ENCODE peak calls at places on chromosomes 12 and 14, in five cellular contexts. One of them, this sample, is unnamed. For H3K36me3, the result is how much of the 10 kb centered on the place peaks cover.

GRCh38 chr14:52360831-52361230 is 46.7 kb downstream of the PTGER2 start:
- DNase-seq in hepatocyte: peak
- DNase-seq in K562: no peak
- DNase-seq in CD8-positive, alpha-beta T cell: no peak
- DNase-seq in adrenal gland: no peak
- DNase-seq in this sample: no peak

GRCh38 chr12:122079532-122080081 is 1.1 kb downstream of the MLXIP start:
- DNase-seq in adrenal gland: no peak
- DNase-seq in K562: no peak
- DNase-seq in hepatocyte: no peak
- DNase-seq in CD8-positive, alpha-beta T cell: no peak
- DNase-seq in this sample: no peak

GRCh38 chr12:122327494-122328385 is 61.4 kb upstream of the VPS33A start:
- DNase-seq in hepatocyte: peak
- DNase-seq in CD8-positive, alpha-beta T cell: no peak
- DNase-seq in K562: no peak
- DNase-seq in adrenal gland: no peak
- DNase-seq in this sample: no peak

GRCh38 chr14:55388160-55388559 is 23.5 kb downstream of the ATG14 start:
- DNase-seq in adrenal gland: no peak
- DNase-seq in hepatocyte: no peak
- DNase-seq in CD8-positive, alpha-beta T cell: no peak
- DNase-seq in K562: no peak
- DNase-seq in this sample: no peak

GRCh38 chr12:73072214-73072613 is 800.0 kb downstream of the TRHDE start:
- DNase-seq in CD8-positive, alpha-beta T cell: no peak
- DNase-seq in K562: no peak
- DNase-seq in adrenal gland: no peak
- DNase-seq in hepatocyte: no peak
- DNase-seq in this sample: no peak

GRCh38 chr12:114405449-114406271 is at the start of gene TBX5:
- DNase-seq in CD8-positive, alpha-beta T cell: no peak
- DNase-seq in adrenal gland: no peak
- DNase-seq in hepatocyte: peak
- DNase-seq in K562: no peak
- DNase-seq in this sample: no peak

GRCh38 chr14:101123639-101124525 is 220.4 kb upstream of the RTL1 start:
- DNase-seq in K562: no peak
- DNase-seq in CD8-positive, alpha-beta T cell: no peak
- DNase-seq in hepatocyte: no peak
- DNase-seq in adrenal gland: no peak
- DNase-seq in this sample: no peak

GRCh38 chr12:121288941-121289340 is 7.6 kb downstream of the CAMKK2 start:
- DNase-seq in hepatocyte: no peak
- DNase-seq in K562: no peak
- DNase-seq in CD8-positive, alpha-beta T cell: no peak
- DNase-seq in adrenal gland: peak
- DNase-seq in this sample: no peak

GRCh38 chr14:92259613-92260357 is 63.2 kb upstream of the SLC24A4 start:
- DNase-seq in K562: no peak
- DNase-seq in hepatocyte: no peak
- DNase-seq in CD8-positive, alpha-beta T cell: no peak
- DNase-seq in adrenal gland: peak
- DNase-seq in this sample: peak

GRCh38 chr14:46550836-46551235 is 100.7 kb downstream of the RPL10L start:
- DNase-seq in K562: no peak
- DNase-seq in adrenal gland: no peak
- DNase-seq in hepatocyte: no peak
- DNase-seq in CD8-positive, alpha-beta T cell: no peak
- DNase-seq in this sample: no peak

GRCh38 chr12:76303365-76303764 is 44.9 kb downstream of the BBS10 start:
- DNase-seq in CD8-positive, alpha-beta T cell: no peak
- DNase-seq in hepatocyte: no peak
- DNase-seq in adrenal gland: no peak
- DNase-seq in K562: no peak
- DNase-seq in this sample: no peak

GRCh38 chr12:6233121-6233971 is 33.1 kb downstream of the CD9 start:
- DNase-seq in hepatocyte: no peak
- DNase-seq in adrenal gland: peak
- DNase-seq in CD8-positive, alpha-beta T cell: no peak
- DNase-seq in K562: no peak
- DNase-seq in this sample: no peak

GRCh38 chr14:58281969-58282368 is 16.4 kb upstream of the ARID4A start:
- DNase-seq in adrenal gland: no peak
- DNase-seq in CD8-positive, alpha-beta T cell: no peak
- DNase-seq in K562: no peak
- DNase-seq in hepatocyte: no peak
- DNase-seq in this sample: no peak

GRCh38 chr14:54866588-54866987 is 36.0 kb downstream of the GCH1 start:
- DNase-seq in adrenal gland: no peak
- DNase-seq in hepatocyte: no peak
- DNase-seq in CD8-positive, alpha-beta T cell: no peak
- DNase-seq in K562: peak
- DNase-seq in this sample: no peak

GRCh38 chr12:2580821-2581220 is 213.9 kb upstream of the FKBP4 start:
- DNase-seq in adrenal gland: no peak
- DNase-seq in K562: no peak
- DNase-seq in CD8-positive, alpha-beta T cell: no peak
- DNase-seq in hepatocyte: no peak
- DNase-seq in this sample: no peak

GRCh38 chr12:21573733-21574358 is 30.8 kb downstream of the GYS2 start:
- DNase-seq in K562: no peak
- DNase-seq in adrenal gland: no peak
- DNase-seq in CD8-positive, alpha-beta T cell: no peak
- DNase-seq in hepatocyte: no peak
- DNase-seq in this sample: no peak

GRCh38 chr12:126895946-126896520 is 1370.9 kb upstream of the TMEM132C start:
- DNase-seq in adrenal gland: no peak
- DNase-seq in hepatocyte: no peak
- DNase-seq in K562: no peak
- DNase-seq in CD8-positive, alpha-beta T cell: no peak
- DNase-seq in this sample: no peak

DNA sequence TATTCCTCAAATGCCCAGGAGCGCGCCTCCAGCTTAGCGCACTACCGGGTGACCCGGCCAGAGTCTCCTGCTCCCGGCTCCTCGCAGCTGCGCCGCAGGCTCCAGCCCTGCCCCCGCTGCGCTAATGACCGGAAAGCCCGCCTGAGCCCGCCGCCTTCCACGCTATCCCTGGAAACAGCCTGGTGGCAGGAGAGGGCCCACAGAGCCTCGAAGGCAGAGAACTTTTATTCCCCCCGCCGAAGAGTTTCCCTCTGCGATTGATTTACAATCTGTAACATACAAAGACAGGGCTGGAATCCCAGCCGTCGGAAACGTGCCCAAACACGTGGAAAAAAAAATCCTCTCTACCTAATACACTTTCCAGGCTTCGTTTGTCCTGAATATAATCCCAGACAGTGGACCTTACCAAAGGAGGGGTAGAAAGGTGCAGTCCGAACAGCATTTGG is 1.5 kb downstream of the COL2A1 start:
- DNase-seq in K562: no peak
- DNase-seq in hepatocyte: peak
- DNase-seq in adrenal gland: no peak
- DNase-seq in CD8-positive, alpha-beta T cell: no peak
- DNase-seq in this sample: no peak
- H3K4me3 ChIP-seq in K562: no peak
- H3K4me3 ChIP-seq in hepatocyte: no peak
- H3K4me3 ChIP-seq in adrenal gland: no peak
- H3K4me3 ChIP-seq in CD8-positive, alpha-beta T cell: no peak
- H3K4me3 ChIP-seq in this sample: no peak

DNA sequence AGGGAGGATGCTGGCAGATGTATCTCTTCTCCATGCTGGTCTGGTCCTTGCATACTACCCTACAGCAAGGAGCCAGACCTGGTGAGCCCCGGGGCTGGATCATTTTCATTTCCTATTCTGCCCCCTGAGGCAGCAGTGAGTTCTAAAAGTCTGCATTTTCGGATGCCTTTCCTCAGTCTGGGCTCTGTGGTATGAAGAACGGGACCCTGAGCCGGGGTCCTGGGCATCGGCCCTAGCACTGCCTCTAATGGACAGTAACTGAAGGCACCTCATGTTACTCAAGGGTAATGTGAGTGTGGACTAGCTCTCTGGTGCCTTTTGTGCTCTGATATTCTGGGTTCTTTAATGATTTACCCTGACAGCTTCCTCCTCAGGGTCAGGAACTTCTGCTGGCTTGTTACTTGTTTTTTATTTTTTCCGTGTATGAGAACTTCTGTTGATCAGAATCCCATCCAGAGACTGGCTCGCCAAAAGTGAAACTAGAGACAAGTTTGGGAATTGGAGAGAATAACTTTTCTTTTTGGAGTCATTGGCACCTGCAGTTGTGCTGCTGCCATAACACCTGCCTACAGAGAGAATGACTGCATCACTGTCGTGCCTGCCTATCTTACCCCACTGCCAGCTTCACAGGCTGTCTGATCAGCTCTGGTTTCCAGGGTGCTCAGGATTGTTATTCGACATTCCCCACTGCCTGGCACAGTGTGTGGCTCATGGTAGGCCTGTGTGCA is 62.3 kb downstream of the SUSD6 start:
- DNase-seq in K562: no peak
- DNase-seq in hepatocyte: no peak
- DNase-seq in adrenal gland: no peak
- DNase-seq in CD8-positive, alpha-beta T cell: no peak
- DNase-seq in this sample: no peak
- TF ChIP-seq CTCF in K562: no peak
- TF ChIP-seq CTCF in hepatocyte: no peak
- TF ChIP-seq CTCF in adrenal gland: peak
- TF ChIP-seq CTCF in CD8-positive, alpha-beta T cell: no peak
- TF ChIP-seq CTCF in this sample: peak

DNA sequence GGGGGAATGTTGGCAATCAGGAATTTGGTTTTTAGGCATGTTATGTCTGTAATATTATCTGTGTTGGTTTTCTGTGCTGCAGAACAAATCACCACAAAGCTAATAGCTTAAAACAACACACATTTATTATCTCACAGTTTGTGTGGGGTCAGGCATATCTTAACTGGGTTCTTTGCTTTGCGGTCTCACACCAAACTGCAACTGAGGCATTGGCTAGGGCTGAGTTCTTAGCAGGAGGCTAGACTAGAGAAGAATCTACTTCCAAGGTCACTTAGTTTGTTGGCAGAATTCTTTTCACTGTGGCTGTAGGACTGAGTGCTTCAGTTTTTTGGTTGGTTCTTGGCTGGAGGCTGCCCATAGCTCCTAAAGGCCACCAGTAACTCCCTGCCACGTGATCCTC is 21.5 kb downstream of the ATF1 start:
- DNase-seq in K562: no peak
- DNase-seq in adrenal gland: no peak
- DNase-seq in hepatocyte: no peak
- DNase-seq in CD8-positive, alpha-beta T cell: no peak
- DNase-seq in this sample: no peak
- H3K36me3 ChIP-seq in K562: under half
- H3K36me3 ChIP-seq in adrenal gland: under half
- H3K36me3 ChIP-seq in hepatocyte: under half
- H3K36me3 ChIP-seq in CD8-positive, alpha-beta T cell: under half
- H3K36me3 ChIP-seq in this sample: under half

GRCh38 chr14:75577724-75578098 is 709 bp upstream of the FLVCR2 start:
- DNase-seq in K562: peak
- DNase-seq in hepatocyte: peak
- DNase-seq in adrenal gland: peak
- DNase-seq in CD8-positive, alpha-beta T cell: peak
- DNase-seq in this sample: peak

GRCh38 chr14:75578099-75578785 is at the start of gene FLVCR2:
- DNase-seq in CD8-positive, alpha-beta T cell: no peak
- DNase-seq in hepatocyte: peak
- DNase-seq in K562: peak
- DNase-seq in adrenal gland: peak
- DNase-seq in this sample: peak

GRCh38 chr14:75577090-75577489 is 1.3 kb upstream of the FLVCR2 start:
- DNase-seq in CD8-positive, alpha-beta T cell: no peak
- DNase-seq in adrenal gland: no peak
- DNase-seq in hepatocyte: no peak
- DNase-seq in K562: no peak
- DNase-seq in this sample: peak

GRCh38 chr14:75579882-75580281 is 1.5 kb downstream of the FLVCR2 start:
- DNase-seq in CD8-positive, alpha-beta T cell: no peak
- DNase-seq in adrenal gland: peak
- DNase-seq in K562: no peak
- DNase-seq in hepatocyte: no peak
- DNase-seq in this sample: no peak

DNA sequence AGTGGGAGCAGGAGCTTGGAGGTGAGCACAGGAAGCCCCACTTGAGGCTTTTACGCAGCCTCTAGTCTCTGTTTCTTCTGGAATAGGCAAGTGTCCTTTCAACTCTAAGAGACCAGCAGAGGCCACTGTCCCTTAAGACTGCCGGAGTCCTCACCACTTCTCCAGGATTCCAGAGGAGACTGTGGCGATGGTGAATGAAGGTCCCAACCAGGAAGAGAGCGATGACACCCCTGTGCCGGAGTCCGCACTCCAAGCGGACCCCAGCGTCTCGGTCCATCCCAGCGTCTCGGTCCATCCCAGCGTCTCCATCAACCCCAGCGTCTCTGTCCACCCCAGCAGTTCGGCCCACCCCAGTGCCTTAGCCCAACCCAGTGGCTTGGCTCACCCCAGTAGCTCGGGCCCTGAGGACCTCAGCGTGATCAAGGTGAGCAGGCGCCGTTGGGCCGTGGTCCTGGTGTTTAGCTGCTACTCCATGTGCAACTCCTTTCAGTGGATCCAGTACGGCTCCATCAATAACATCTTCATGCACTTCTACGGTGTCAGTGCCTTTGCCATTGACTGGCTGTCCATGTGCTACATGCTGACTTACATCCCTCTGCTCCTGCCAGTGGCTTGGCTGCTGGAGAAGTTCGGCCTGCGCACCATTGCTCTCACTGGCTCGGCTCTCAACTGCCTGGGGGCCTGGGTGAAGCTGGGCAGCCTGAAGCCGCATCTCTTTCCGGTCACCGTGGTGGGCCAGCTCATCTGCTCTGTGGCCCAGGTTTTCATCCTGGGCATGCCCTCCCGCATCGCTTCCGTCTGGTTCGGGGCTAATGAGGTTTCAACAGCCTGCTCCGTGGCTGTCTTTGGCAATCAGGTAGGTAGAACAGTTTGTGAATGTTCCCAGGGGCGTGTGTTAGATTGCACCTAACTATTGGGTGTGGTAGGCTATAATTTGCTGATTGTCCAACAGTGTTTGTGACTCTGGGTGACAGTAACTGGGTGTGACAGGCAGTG is 664 bp downstream of the FLVCR2 start:
- DNase-seq in K562: no peak
- DNase-seq in hepatocyte: peak
- DNase-seq in CD8-positive, alpha-beta T cell: no peak
- DNase-seq in adrenal gland: peak
- DNase-seq in this sample: no peak
- H3K4me3 ChIP-seq in K562: no peak
- H3K4me3 ChIP-seq in hepatocyte: peak
- H3K4me3 ChIP-seq in CD8-positive, alpha-beta T cell: peak
- H3K4me3 ChIP-seq in adrenal gland: peak
- H3K4me3 ChIP-seq in this sample: peak

GRCh38 chr14:61260939-61261776 is 20.0 kb downstream of the TMEM30B start:
- DNase-seq in CD8-positive, alpha-beta T cell: no peak
- DNase-seq in K562: no peak
- DNase-seq in adrenal gland: no peak
- DNase-seq in hepatocyte: peak
- DNase-seq in this sample: no peak
- TF ChIP-seq CTCF in CD8-positive, alpha-beta T cell: no peak
- TF ChIP-seq CTCF in K562: no peak
- TF ChIP-seq CTCF in adrenal gland: no peak
- TF ChIP-seq CTCF in hepatocyte: no peak
- TF ChIP-seq CTCF in this sample: no peak

GRCh38 chr12:53187145-53187899 is 6.6 kb upstream of the CSAD start:
- DNase-seq in K562: no peak
- DNase-seq in CD8-positive, alpha-beta T cell: no peak
- DNase-seq in adrenal gland: peak
- DNase-seq in hepatocyte: no peak
- DNase-seq in this sample: no peak
- H3K36me3 ChIP-seq in K562: half or more
- H3K36me3 ChIP-seq in CD8-positive, alpha-beta T cell: half or more
- H3K36me3 ChIP-seq in adrenal gland: under half
- H3K36me3 ChIP-seq in hepatocyte: under half
- H3K36me3 ChIP-seq in this sample: under half

GRCh38 chr12:108833355-108833733 is 24.0 kb downstream of the SSH1 start:
- DNase-seq in CD8-positive, alpha-beta T cell: no peak
- DNase-seq in adrenal gland: no peak
- DNase-seq in K562: no peak
- DNase-seq in hepatocyte: peak
- DNase-seq in this sample: no peak
- H3K4me3 ChIP-seq in CD8-positive, alpha-beta T cell: no peak
- H3K4me3 ChIP-seq in adrenal gland: no peak
- H3K4me3 ChIP-seq in K562: no peak
- H3K4me3 ChIP-seq in hepatocyte: no peak
- H3K4me3 ChIP-seq in this sample: no peak